ENCODE peak calls at places on chromosome 22, in six cellular contexts. I is colonic mucosa, C is PC-3, W is PC-9, V is body of pancreas, S is upper lobe of right lung. K is an unnamed sample. For H3K4me1, the result is how much of the 10 kb centered on the place peaks cover.

GRCh38 chr22:19844423-19845368 is 10.0 kb downstream of the GNB1L start:
- DNase-seq in V (peak), W (no peak), C (peak), S (peak), I (peak), K (no peak)

GRCh38 chr22:19522190-19522880 is 1.9 kb downstream of the CLDN5 start:
- DNase-seq in V (no peak), C (no peak), S (no peak), W (no peak), I (no peak), K (no peak)

GRCh38 chr22:46914916-46915894 is 152.8 kb downstream of the TBC1D22A start:
- DNase-seq in V (no peak), W (no peak), C (no peak), S (no peak), I (peak), K (no peak)

GRCh38 chr22:49352361-49353169 is 475.1 kb downstream of the BRD1 start:
- DNase-seq in V (no peak), S (peak), I (no peak), W (no peak), C (no peak), K (no peak)

GRCh38 chr22:32754413-32755041 is 47.0 kb upstream of the TIMP3 start:
- DNase-seq in C (no peak), V (peak), I (no peak), W (peak), S (no peak), K (no peak)

GRCh38 chr22:19201858-19202798 is 23.6 kb upstream of the SLC25A1 start:
- DNase-seq in C (no peak), I (no peak), S (no peak), V (no peak), W (no peak), K (no peak)

GRCh38 chr22:19287889-19288288 is 3.6 kb downstream of the CLTCL1 start:
- DNase-seq in W (no peak), C (peak), S (no peak), I (no peak), V (no peak), K (no peak)

GRCh38 chr22:26461188-26461810 is 22.3 kb downstream of the HPS4 start:
- DNase-seq in W (no peak), I (peak), S (no peak), V (peak), C (peak), K (no peak)

GRCh38 chr22:50032941-50033601 is 20.5 kb upstream of the IL17REL start:
- DNase-seq in S (peak), I (no peak), V (no peak), C (no peak), W (no peak), K (no peak)

GRCh38 chr22:39148024-39148726 is 4.3 kb downstream of the CBX7 start:
- DNase-seq in C (no peak), I (no peak), S (peak), W (no peak), V (no peak), K (no peak)

GRCh38 chr22:48927591-48927990 is 900.1 kb downstream of the BRD1 start:
- DNase-seq in V (no peak), W (no peak), I (no peak), C (no peak), S (no peak), K (no peak)

GRCh38 chr22:19689408-19689807 is 24.9 kb upstream of the SEPTIN5 start:
- DNase-seq in S (peak), C (no peak), I (no peak), W (no peak), V (no peak), K (no peak)

GRCh38 chr22:40265783-40266182 is 80.5 kb upstream of the ADSL start:
- DNase-seq in S (no peak), C (no peak), V (no peak), I (no peak), W (no peak), K (no peak)

GRCh38 chr22:48432721-48433518 is 1394.8 kb downstream of the BRD1 start:
- DNase-seq in S (peak), I (no peak), V (no peak), W (no peak), C (no peak), K (no peak)

GRCh38 chr22:22666307-22667091 is 22.1 kb downstream of the GGTLC2 start:
- DNase-seq in V (peak), S (no peak), I (peak), W (no peak), C (peak), K (no peak)

GRCh38 chr22:23163665-23164064 is 16.6 kb upstream of the BCR start:
- DNase-seq in V (peak), I (no peak), W (no peak), S (no peak), C (no peak), K (no peak)

GRCh38 chr22:25494774-25495173 is 69.7 kb upstream of the GRK3 start:
- DNase-seq in I (no peak), W (no peak), S (no peak), V (no peak), C (no peak), K (no peak)

GRCh38 chr22:39554170-39554569 is 16.4 kb upstream of the CACNA1I start:
- DNase-seq in V (no peak), I (no peak), W (no peak), C (no peak), S (no peak), K (no peak)

GRCh38 chr22:45240137-45240809 is 421 bp downstream of the KIAA0930 start:
- DNase-seq in W (no peak), I (peak), V (no peak), S (peak), C (no peak), K (no peak)

GRCh38 chr22:27561301-27561820 is 240.2 kb downstream of the MN1 start:
- DNase-seq in C (no peak), I (no peak), S (no peak), W (no peak), V (no peak), K (no peak)

GRCh38 chr22:32327066-32327465 is 30.6 kb upstream of the RFPL3 start:
- DNase-seq in W (no peak), I (no peak), C (peak), S (peak), V (no peak), K (no peak)

DNA sequence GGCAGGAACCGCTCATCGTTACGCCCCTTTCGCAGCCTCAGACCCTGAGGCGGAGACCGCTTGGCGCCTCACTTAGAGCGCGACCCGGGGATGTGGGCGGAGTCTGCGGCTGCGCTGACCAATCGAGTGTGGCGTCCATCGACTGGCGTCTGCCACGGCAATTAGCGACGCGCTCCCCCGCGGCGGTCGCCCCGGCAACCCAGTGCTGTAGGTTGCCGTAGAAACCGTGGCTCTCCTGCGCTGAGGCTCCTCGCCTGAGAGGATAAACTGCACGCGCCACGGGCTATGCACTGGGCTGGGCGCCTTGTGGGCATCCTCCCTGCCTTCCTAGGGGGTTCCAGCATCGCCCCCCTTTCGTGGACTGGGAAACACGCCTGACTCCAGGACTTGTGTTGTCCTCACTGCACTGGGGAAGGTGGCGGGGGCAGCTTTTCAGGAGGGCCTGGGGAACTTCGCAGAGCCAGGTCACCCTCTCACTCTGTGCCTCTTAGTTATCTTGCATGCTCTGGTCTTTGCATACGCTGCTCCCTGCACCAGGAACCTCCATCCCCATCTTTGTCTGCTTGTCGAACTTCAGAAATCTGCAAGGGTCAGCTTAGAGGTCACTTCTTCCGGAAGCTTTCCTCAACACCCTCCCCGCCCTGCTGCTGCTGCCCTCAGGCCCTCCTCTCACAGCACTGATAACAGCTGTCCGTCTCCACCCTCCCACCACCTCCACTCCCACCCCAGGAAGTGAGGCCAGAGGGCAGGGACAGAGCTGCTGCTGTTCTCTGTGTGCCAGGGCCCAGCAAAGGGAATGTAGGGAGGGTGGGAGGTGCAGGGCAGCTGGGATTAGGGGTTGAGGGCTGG is 539 bp upstream of the P2RX6 start:
- DNase-seq in I (peak), W (peak), S (peak), V (peak), C (no peak), K (peak)
- H3K4me3 ChIP-seq in I (peak), W (peak), S (peak), V (no peak), C (no peak), K (peak)

GRCh38 chr22:37591823-37592404 is 12.0 kb upstream of the LGALS2 start:
- DNase-seq in V (no peak), C (no peak), S (no peak), W (peak), I (no peak), K (no peak)
- H3K4me1 ChIP-seq in V (under half), C (under half), S (under half), W (under half), I (under half), K (under half)

DNA sequence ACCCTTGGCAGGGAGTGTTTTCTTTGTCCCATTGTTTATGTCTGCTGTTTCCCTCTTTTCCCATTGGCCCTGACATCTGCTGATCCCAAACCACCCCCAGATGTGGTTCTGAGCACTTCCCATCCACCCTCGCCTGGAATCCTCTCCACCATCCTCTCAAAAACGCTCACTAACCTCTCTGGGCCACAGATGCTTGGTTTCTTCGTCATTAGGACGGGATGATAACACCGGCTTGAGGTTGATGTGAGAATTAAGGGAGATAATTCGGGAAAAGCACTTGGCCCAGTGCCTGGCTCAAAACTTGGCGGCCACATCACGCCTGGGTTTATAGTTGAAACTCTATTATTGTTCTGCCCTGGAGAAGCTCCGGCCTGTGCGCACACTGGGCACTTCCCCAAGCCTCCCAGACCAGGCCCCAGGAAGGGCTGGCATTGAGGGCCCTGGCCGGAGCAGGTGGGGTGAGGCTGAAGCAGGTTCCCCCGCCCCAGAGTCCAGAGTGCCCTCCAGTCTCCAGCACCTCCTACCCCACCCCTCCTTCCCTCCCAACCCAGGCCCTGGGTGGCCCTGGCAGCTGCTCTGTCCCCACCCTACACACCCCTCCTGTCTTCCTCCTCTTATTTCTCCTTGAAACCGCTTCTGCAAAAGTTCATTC is 63.7 kb downstream of the CYTH4 start:
- DNase-seq in W (no peak), I (peak), V (no peak), C (peak), S (no peak), K (no peak)
- TF ChIP-seq CTCF in W (no peak), I (no peak), V (no peak), C (no peak), S (no peak), K (no peak)

DNA sequence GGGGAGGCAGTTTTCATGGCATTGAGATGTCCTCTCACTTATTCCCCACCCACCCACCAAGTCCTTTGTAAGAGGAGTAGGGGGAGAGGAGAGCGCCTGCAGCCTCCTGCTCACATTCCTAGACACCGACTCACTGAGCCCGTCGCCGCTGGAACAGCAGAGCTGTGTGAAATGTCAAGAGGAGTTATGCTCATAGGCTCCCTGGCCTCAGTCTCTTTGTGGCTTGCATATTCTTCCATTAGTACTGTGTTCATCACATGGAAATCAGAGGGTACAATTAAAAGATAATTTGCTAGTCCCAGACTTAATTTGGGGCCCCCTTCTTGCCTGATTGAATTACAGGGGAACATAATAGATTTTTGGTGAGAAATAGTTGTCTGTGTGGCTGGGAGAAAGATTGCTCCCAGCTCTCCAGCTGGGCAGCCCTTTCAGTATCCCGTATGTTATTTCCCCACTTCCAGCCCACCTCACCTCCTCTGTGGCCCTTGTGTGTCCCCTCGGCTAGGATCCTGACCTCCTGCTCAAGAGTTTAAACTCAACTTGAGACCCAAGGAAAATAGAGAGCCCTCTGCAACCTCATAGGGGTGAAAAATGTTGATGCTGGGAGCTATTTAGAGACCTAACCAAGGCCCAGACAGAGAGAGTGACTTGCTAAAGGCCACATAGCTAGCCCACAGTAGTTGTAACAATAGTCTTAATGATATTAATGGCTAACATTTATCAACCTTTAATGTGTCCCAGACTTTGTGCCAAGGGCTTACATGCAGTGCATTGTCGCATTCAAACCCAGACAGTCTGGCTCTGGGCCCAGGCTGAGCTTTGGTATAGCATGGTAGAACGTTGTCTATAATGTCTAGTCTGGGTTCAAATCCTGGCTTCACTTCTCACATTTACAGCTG is 32.2 kb downstream of the LIMK2 start:
- DNase-seq in I (no peak), S (no peak), W (peak), C (peak), V (no peak), K (no peak)
- H3K4me3 ChIP-seq in I (no peak), S (no peak), W (peak), C (peak), V (no peak), K (peak)

DNA sequence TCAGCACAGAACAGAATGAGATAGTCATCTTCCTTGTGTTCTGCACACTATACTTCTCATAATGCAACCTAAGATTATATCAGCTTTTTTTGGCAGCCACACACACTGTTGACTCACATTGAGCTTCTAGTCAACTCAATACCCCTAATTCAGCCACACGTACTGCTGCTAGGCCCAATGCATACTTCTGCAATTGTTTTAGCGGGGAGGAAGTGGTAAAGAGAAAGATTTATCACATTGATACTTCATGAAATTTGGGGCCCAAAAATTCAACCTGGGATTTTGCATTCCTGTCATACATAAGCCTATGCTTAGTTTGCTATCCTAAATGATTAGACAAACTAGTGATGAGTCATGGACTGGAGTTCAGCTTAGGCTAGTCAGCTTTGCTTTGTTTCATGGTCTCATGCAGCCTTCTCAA is 8.6 kb upstream of the UPB1 start:
- DNase-seq in C (peak), S (no peak), W (peak), I (no peak), V (no peak), K (no peak)
- H3K4me1 ChIP-seq in C (under half), S (under half), W (half or more), I (under half), V (under half), K (under half)

GRCh38 chr22:41902932-41903421 is 11.9 kb downstream of the SHISA8 start:
- DNase-seq in S (no peak), I (no peak), C (no peak), W (no peak), V (peak), K (no peak)

GRCh38 chr22:41904450-41905410 is 10.1 kb downstream of the SHISA8 start:
- DNase-seq in S (no peak), W (no peak), I (no peak), V (no peak), C (no peak), K (no peak)

GRCh38 chr22:41907436-41908401 is 7.2 kb downstream of the SHISA8 start:
- DNase-seq in S (no peak), I (no peak), C (no peak), W (no peak), V (no peak), K (no peak)

GRCh38 chr22:41906822-41907221 is 8.1 kb downstream of the SHISA8 start:
- DNase-seq in I (no peak), W (no peak), S (no peak), V (no peak), C (no peak), K (no peak)

DNA sequence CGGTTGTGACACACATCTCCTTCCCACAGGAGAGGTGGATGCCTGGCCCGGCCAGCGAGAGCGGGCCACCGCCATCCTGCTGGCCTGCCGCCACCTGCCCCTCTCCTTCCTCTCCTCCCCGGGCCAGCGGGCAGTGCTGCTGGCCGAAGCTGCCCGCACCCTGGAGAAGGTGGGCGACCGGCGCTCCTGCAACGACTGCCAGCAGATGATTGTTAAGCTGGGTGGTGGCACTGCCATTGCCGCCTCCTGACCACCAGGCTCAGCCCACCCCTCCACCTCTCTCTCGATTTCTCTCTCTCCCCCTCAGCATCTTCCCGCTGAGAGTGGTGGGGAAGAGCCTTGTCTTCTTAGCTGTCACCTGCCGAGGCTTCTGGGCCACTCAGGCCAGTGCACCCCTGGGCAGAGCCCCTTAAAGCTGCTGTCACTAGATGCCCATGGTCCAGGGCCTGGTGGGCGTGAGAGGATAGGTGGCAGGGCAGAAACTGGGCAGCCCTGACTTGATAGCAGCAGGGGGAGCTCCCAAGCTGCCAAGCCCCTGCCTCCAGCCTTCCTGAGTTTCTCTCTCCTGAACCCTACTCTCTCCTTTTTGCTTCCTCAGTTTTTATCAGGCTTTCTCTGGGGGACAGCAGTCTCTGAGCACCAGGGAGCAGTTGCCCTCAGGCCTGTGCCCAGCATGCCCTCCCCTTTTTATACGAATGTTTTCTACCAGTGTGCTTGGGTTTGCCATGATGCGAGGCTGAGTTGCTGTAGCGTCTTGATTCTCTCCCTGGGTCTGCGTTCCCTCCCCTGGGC is 9.3 kb downstream of the SHISA8 start:
- DNase-seq in C (no peak), I (no peak), S (no peak), W (no peak), V (no peak), K (no peak)
- TF ChIP-seq CTCF in C (no peak), I (no peak), S (no peak), W (no peak), V (no peak), K (no peak)

GRCh38 chr22:17753401-17753989 is 20.8 kb downstream of the BID start:
- DNase-seq in W (peak), C (peak), S (no peak), V (no peak), I (no peak), K (no peak)
- H3K4me3 ChIP-seq in W (no peak), C (no peak), S (no peak), V (no peak), I (no peak), K (no peak)

GRCh38 chr22:36318442-36318841 is 65.5 kb downstream of the APOL1 start:
- DNase-seq in V (no peak), W (no peak), C (no peak), S (no peak), I (no peak), K (no peak)

GRCh38 chr22:36316419-36316818 is 63.5 kb downstream of the APOL1 start:
- DNase-seq in V (no peak), C (no peak), I (no peak), S (no peak), W (no peak), K (no peak)

GRCh38 chr22:36317658-36318271 is 64.8 kb downstream of the APOL1 start:
- DNase-seq in V (no peak), I (no peak), C (no peak), S (no peak), W (no peak), K (no peak)

GRCh38 chr22:36311386-36312085 is 58.6 kb downstream of the APOL1 start:
- DNase-seq in S (no peak), W (peak), I (no peak), V (no peak), C (peak), K (no peak)

DNA sequence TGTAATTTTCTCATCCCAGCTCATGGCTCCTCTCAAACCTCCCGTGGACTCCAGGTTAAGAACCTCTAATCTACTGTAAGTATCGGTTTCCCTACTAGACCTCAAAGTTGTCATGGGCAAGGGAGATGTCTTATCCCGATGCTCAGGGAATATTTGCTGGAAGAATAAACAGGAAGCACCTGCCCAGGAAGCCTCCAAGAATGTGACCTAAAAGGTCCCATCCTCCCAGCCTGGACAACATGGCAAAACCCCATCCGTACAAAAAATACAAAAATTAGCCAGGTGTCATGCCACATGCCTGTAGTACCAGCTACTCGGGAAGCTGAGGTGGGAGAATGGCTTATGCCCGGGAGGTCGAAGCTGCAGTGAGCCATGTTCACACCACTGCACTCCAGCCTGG is 62.4 kb downstream of the APOL1 start:
- DNase-seq in S (no peak), W (no peak), C (no peak), V (no peak), I (no peak), K (no peak)
- H3K4me1 ChIP-seq in S (under half), W (under half), C (under half), V (under half), I (under half), K (under half)